ENCODE peak calls at places on chromosomes 1 and 21, in four cellular contexts. One of them, this sample, is unnamed.

GRCh38 chr1:37094302-37094701 is 60.0 kb upstream of the GRIK3 start:
- DNase-seq in stimulated activated CD8-positive, alpha-beta memory T cell treated with anti-CD3 and anti-CD28 coated beads, Interleukin-7, amount 100 ng/mL, for 1 hour: no peak
- DNase-seq in activated B cell treated with CpG ODN at 0.5 μM for 24 hours: no peak
- DNase-seq in HCEC 1CT: no peak
- DNase-seq in this sample: no peak

GRCh38 chr1:78254517-78254916 is 208.8 kb downstream of the GIPC2 start:
- DNase-seq in stimulated activated CD8-positive, alpha-beta memory T cell treated with anti-CD3 and anti-CD28 coated beads, Interleukin-7, amount 100 ng/mL, for 1 hour: no peak
- DNase-seq in activated B cell treated with CpG ODN at 0.5 μM for 24 hours: no peak
- DNase-seq in HCEC 1CT: peak
- DNase-seq in this sample: no peak

GRCh38 chr1:67148516-67149178 is 13.9 kb upstream of the C1orf141 start:
- DNase-seq in stimulated activated CD8-positive, alpha-beta memory T cell treated with anti-CD3 and anti-CD28 coated beads, Interleukin-7, amount 100 ng/mL, for 1 hour: no peak
- DNase-seq in activated B cell treated with CpG ODN at 0.5 μM for 24 hours: no peak
- DNase-seq in HCEC 1CT: peak
- DNase-seq in this sample: peak

GRCh38 chr1:202233824-202234223 is 40.2 kb downstream of the LGR6 start:
- DNase-seq in stimulated activated CD8-positive, alpha-beta memory T cell treated with anti-CD3 and anti-CD28 coated beads, Interleukin-7, amount 100 ng/mL, for 1 hour: no peak
- DNase-seq in activated B cell treated with CpG ODN at 0.5 μM for 24 hours: no peak
- DNase-seq in HCEC 1CT: no peak
- DNase-seq in this sample: no peak

GRCh38 chr1:226697608-226698544 is 41.2 kb downstream of the ITPKB start:
- DNase-seq in stimulated activated CD8-positive, alpha-beta memory T cell treated with anti-CD3 and anti-CD28 coated beads, Interleukin-7, amount 100 ng/mL, for 1 hour: no peak
- DNase-seq in activated B cell treated with CpG ODN at 0.5 μM for 24 hours: peak
- DNase-seq in HCEC 1CT: no peak
- DNase-seq in this sample: no peak

GRCh38 chr1:43366601-43367025 is 1.2 kb downstream of the ELOVL1 start:
- DNase-seq in stimulated activated CD8-positive, alpha-beta memory T cell treated with anti-CD3 and anti-CD28 coated beads, Interleukin-7, amount 100 ng/mL, for 1 hour: no peak
- DNase-seq in activated B cell treated with CpG ODN at 0.5 μM for 24 hours: no peak
- DNase-seq in HCEC 1CT: no peak
- DNase-seq in this sample: peak

GRCh38 chr1:205444931-205445652 is 10.8 kb downstream of the BLACAT1 start:
- DNase-seq in stimulated activated CD8-positive, alpha-beta memory T cell treated with anti-CD3 and anti-CD28 coated beads, Interleukin-7, amount 100 ng/mL, for 1 hour: no peak
- DNase-seq in activated B cell treated with CpG ODN at 0.5 μM for 24 hours: no peak
- DNase-seq in HCEC 1CT: no peak
- DNase-seq in this sample: no peak

GRCh38 chr21:45154511-45155508 is 80.4 kb downstream of the ADARB1 start:
- DNase-seq in stimulated activated CD8-positive, alpha-beta memory T cell treated with anti-CD3 and anti-CD28 coated beads, Interleukin-7, amount 100 ng/mL, for 1 hour: no peak
- DNase-seq in activated B cell treated with CpG ODN at 0.5 μM for 24 hours: no peak
- DNase-seq in HCEC 1CT: peak
- DNase-seq in this sample: peak

GRCh38 chr1:110542730-110543129 is 23.8 kb upstream of the KCNA10 start:
- DNase-seq in stimulated activated CD8-positive, alpha-beta memory T cell treated with anti-CD3 and anti-CD28 coated beads, Interleukin-7, amount 100 ng/mL, for 1 hour: no peak
- DNase-seq in activated B cell treated with CpG ODN at 0.5 μM for 24 hours: no peak
- DNase-seq in HCEC 1CT: peak
- DNase-seq in this sample: peak

GRCh38 chr21:21463456-21463855 is 465.2 kb downstream of the NCAM2 start:
- DNase-seq in stimulated activated CD8-positive, alpha-beta memory T cell treated with anti-CD3 and anti-CD28 coated beads, Interleukin-7, amount 100 ng/mL, for 1 hour: no peak
- DNase-seq in activated B cell treated with CpG ODN at 0.5 μM for 24 hours: no peak
- DNase-seq in HCEC 1CT: no peak
- DNase-seq in this sample: no peak

GRCh38 chr1:216178266-216178665 is 245.0 kb downstream of the USH2A start:
- DNase-seq in stimulated activated CD8-positive, alpha-beta memory T cell treated with anti-CD3 and anti-CD28 coated beads, Interleukin-7, amount 100 ng/mL, for 1 hour: no peak
- DNase-seq in activated B cell treated with CpG ODN at 0.5 μM for 24 hours: no peak
- DNase-seq in HCEC 1CT: no peak
- DNase-seq in this sample: no peak

GRCh38 chr21:40516336-40516735 is 330.6 kb downstream of the DSCAM start:
- DNase-seq in stimulated activated CD8-positive, alpha-beta memory T cell treated with anti-CD3 and anti-CD28 coated beads, Interleukin-7, amount 100 ng/mL, for 1 hour: no peak
- DNase-seq in activated B cell treated with CpG ODN at 0.5 μM for 24 hours: no peak
- DNase-seq in HCEC 1CT: no peak
- DNase-seq in this sample: no peak

GRCh38 chr1:96981181-96981580 is 259.6 kb downstream of the PTBP2 start:
- DNase-seq in stimulated activated CD8-positive, alpha-beta memory T cell treated with anti-CD3 and anti-CD28 coated beads, Interleukin-7, amount 100 ng/mL, for 1 hour: no peak
- DNase-seq in activated B cell treated with CpG ODN at 0.5 μM for 24 hours: no peak
- DNase-seq in HCEC 1CT: no peak
- DNase-seq in this sample: no peak

GRCh38 chr21:35674895-35675470 is 385.3 kb downstream of the SETD4 start:
- DNase-seq in stimulated activated CD8-positive, alpha-beta memory T cell treated with anti-CD3 and anti-CD28 coated beads, Interleukin-7, amount 100 ng/mL, for 1 hour: no peak
- DNase-seq in activated B cell treated with CpG ODN at 0.5 μM for 24 hours: no peak
- DNase-seq in HCEC 1CT: peak
- DNase-seq in this sample: no peak

GRCh38 chr1:44031051-44031899 is at the start of gene SLC6A9:
- DNase-seq in stimulated activated CD8-positive, alpha-beta memory T cell treated with anti-CD3 and anti-CD28 coated beads, Interleukin-7, amount 100 ng/mL, for 1 hour: no peak
- DNase-seq in activated B cell treated with CpG ODN at 0.5 μM for 24 hours: peak
- DNase-seq in HCEC 1CT: peak
- DNase-seq in this sample: peak

GRCh38 chr1:83818916-83819315 is 180.0 kb downstream of the TTLL7 start:
- DNase-seq in stimulated activated CD8-positive, alpha-beta memory T cell treated with anti-CD3 and anti-CD28 coated beads, Interleukin-7, amount 100 ng/mL, for 1 hour: no peak
- DNase-seq in activated B cell treated with CpG ODN at 0.5 μM for 24 hours: no peak
- DNase-seq in HCEC 1CT: no peak
- DNase-seq in this sample: no peak

GRCh38 chr1:54227091-54227602 is 27.2 kb downstream of the MRPL37 start:
- DNase-seq in stimulated activated CD8-positive, alpha-beta memory T cell treated with anti-CD3 and anti-CD28 coated beads, Interleukin-7, amount 100 ng/mL, for 1 hour: no peak
- DNase-seq in activated B cell treated with CpG ODN at 0.5 μM for 24 hours: no peak
- DNase-seq in HCEC 1CT: peak
- DNase-seq in this sample: peak

This sample was measured in AG08396.